ENCODE peak calls at places on chromosomes 16 and 17, in seven cellular contexts. S is esophagus muscularis mucosa, C is heart right ventricle, R is DND-41, T is adrenal gland, J is transverse colon, N is small intestine. M is an unnamed sample. For H3K4me1, the result is how much of the 10 kb centered on the place peaks cover.

GRCh38 chr16:85617948-85618347 is 4.8 kb downstream of the GSE1 start:
- DNase-seq in R (no peak), N (no peak), T (no peak), S (no peak), C (no peak), J (no peak), M (no peak)

GRCh38 chr17:63426041-63426916 is 19.8 kb downstream of the CYB561 start:
- DNase-seq in J (no peak), N (no peak), R (no peak), T (no peak), C (no peak), S (no peak), M (no peak)

GRCh38 chr17:7132511-7133094 is 18.0 kb upstream of the ASGR2 start:
- DNase-seq in S (no peak), J (peak), T (no peak), C (no peak), R (no peak), N (no peak), M (peak)

GRCh38 chr16:57025941-57026777 is 36.8 kb downstream of the NLRC5 start:
- DNase-seq in C (no peak), S (no peak), R (no peak), J (no peak), N (peak), T (no peak), M (no peak)

GRCh38 chr16:66933776-66934137 is 445 bp downstream of the CIAO2B start:
- DNase-seq in T (peak), N (no peak), S (no peak), C (no peak), J (no peak), R (no peak), M (no peak)

GRCh38 chr17:68314916-68315535 is 23.7 kb downstream of the ARSG start:
- DNase-seq in S (no peak), C (no peak), N (no peak), T (no peak), R (no peak), J (peak), M (no peak)

GRCh38 chr16:72111653-72112451 is 18.2 kb downstream of the DHX38 start:
- DNase-seq in C (no peak), T (no peak), S (no peak), J (no peak), N (no peak), R (no peak), M (no peak)

GRCh38 chr16:87086575-87086974 is 230.6 kb downstream of the C16orf95 start:
- DNase-seq in S (no peak), J (no peak), C (no peak), N (no peak), T (no peak), R (no peak), M (no peak)

DNA sequence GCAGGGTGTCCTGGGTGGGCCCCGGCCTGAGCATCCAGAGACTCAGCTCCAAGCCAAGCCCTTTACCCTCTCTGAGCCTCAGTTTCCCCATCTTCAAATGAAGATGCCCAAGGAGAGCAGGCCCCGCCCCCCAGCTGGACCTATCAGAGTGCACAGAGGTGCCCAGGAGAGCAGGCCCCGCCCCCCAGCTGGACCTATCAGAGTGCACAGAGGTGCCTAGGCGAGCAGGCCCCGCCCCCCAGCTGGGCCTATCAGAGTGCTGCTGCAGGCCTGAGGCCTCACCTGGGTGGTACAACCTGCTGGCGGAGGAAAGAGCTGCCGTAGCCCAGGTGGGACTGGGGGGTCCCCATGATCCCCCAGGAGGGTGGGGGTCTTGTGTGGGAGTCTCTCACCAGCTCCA is 3.4 kb upstream of the SSTR5 start:
- DNase-seq in T (no peak), S (no peak), N (no peak), J (no peak), R (no peak), C (no peak), M (no peak)
- H3K27ac ChIP-seq in T (no peak), S (no peak), N (no peak), J (no peak), R (no peak), C (no peak), M (no peak)

DNA sequence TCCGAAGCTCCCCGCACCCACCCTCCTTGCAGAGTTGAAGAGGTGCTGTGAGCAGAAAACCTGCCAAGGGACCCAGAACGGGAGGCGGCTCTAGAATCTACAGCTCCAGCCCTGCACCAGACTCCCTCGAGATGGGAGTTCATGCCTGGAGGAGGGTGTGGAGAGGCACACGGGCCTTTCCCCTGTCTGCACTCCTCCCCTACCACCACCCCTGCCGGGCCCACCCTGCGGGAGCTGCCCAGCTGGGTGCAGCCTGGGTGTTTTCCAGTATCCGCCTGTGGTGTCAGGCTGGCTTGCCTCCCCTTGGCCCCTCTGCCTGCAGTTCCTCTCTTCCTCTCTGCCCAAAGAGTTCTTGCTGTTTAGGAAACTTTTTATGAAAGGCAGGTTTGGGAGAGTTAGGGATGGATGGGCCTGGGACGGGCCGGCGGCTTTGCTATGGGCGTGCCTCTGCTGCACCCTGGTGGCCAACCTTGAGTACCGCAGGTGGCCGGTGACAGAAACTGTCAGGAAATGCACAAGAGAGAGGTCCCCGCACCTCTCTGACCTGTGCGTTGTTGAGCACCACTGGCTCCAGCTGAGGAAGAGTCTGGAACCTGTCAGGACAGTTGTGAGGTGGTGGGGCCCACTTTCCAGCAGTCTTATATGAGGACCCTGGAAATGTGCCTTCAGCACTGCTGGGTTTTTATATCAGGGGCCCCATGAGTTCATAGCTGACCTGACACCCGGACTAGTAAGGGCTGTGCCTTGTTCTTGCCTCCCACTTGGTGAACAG is 354.1 kb downstream of the SEC14L1 start:
- DNase-seq in J (peak), N (peak), C (peak), T (peak), S (no peak), R (peak), M (peak)
- H3K4me1 ChIP-seq in J (under half), N (under half), C (under half), T (under half), S (under half), R (under half), M (under half)

GRCh38 chr17:49968380-49969133 is 433 bp upstream of the DLX4 start:
- DNase-seq in R (no peak), S (no peak), T (peak), N (peak), C (peak), J (peak), M (peak)

GRCh38 chr17:49969134-49969759 is at the start of gene DLX4:
- DNase-seq in T (no peak), C (no peak), R (no peak), J (no peak), N (peak), S (no peak), M (no peak)

GRCh38 chr17:49971199-49971847 is 2.3 kb downstream of the DLX4 start:
- DNase-seq in C (no peak), T (no peak), R (no peak), J (no peak), N (no peak), S (no peak), M (no peak)

GRCh38 chr17:49970498-49970897 is 1.5 kb downstream of the DLX4 start:
- DNase-seq in S (no peak), R (no peak), N (no peak), J (no peak), T (no peak), C (no peak), M (no peak)

DNA sequence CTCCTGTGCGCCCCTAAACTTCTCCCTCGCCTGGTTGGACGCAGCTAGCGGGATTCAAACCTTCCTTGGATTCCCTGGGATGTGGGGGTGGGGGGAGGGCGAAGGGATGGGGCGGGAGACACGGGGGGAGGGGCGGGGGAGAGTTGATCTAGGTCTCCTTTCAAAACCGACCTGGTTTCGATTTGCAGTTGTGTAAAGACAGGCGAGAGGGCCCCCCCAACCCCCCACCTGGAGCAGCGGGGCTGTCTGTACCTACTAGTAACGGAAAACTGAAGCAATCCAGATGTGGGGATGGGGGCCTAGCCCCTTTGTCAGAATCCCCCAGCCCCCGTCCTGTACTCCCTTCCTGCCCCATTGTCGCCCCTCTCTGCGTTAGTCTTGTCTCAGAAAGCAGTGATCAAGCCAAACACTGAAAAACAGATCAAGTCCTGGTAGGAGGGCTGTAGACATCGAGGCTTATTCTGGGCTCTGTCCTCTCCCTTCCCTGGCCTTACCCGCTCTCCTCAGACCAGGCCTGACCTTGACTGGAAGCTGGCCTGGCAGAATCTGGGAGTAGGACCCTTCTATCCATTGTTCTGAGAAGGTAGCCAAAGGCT is 902 bp downstream of the DLX4 start:
- DNase-seq in C (no peak), J (no peak), S (no peak), R (no peak), N (no peak), T (no peak), M (no peak)
- H3K27ac ChIP-seq in C (no peak), J (no peak), S (no peak), R (no peak), N (no peak), T (no peak), M (no peak)

DNA sequence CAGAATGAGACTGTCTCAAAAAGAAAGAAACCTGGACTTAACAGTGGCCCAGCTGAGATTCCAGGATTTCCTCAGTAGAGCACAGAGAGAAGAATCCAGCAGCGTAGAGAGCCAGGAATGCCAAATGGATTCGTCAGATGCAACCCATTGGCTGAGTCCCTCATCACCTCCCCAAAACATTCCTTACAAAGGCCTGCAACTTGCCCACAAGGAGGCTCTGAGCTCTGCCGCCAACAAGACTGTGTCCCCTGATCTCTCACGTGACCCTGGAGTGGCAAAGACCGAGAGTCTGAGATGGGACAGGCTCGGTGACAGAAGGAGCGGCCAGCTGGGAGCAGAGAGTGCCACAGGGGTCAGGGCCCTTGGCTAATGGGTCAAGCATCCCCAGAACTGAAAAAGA is 6.9 kb upstream of the CHMP6 start:
- DNase-seq in C (no peak), J (no peak), N (peak), S (no peak), T (no peak), R (no peak), M (no peak)
- H3K4me1 ChIP-seq in C (under half), J (under half), N (under half), S (under half), T (under half), R (under half), M (under half)

GRCh38 chr16:79747688-79748087 is 147.2 kb upstream of the MAF start:
- DNase-seq in J (no peak), T (no peak), C (no peak), S (no peak), N (no peak), R (no peak), M (no peak)

GRCh38 chr16:79752421-79752820 is 151.9 kb upstream of the MAF start:
- DNase-seq in T (no peak), N (peak), C (no peak), R (no peak), S (no peak), J (no peak), M (no peak)

GRCh38 chr16:79748629-79749028 is 148.1 kb upstream of the MAF start:
- DNase-seq in T (no peak), N (no peak), R (no peak), J (no peak), C (no peak), S (no peak), M (no peak)

GRCh38 chr16:79754081-79754872 is 153.7 kb upstream of the MAF start:
- DNase-seq in T (no peak), C (no peak), J (no peak), N (no peak), R (no peak), S (peak), M (no peak)

GRCh38 chr16:79751785-79752184 is 151.2 kb upstream of the MAF start:
- DNase-seq in N (no peak), C (no peak), S (peak), T (peak), J (peak), R (no peak), M (no peak)
- H3K27ac ChIP-seq in N (no peak), C (no peak), S (peak), T (no peak), J (no peak), R (no peak), M (no peak)

GRCh38 chr17:57984226-57984890 is 3.7 kb downstream of the VEZF1 start:
- DNase-seq in J (no peak), S (no peak), C (no peak), T (no peak), N (no peak), R (no peak), M (no peak)
- H3K4me1 ChIP-seq in J (under half), S (half or more), C (half or more), T (half or more), N (under half), R (half or more), M (under half)

GRCh38 chr16:25109643-25110042 is 1.9 kb upstream of the LCMT1 start:
- DNase-seq in C (no peak), S (no peak), R (no peak), T (peak), J (peak), N (peak), M (no peak)

GRCh38 chr16:25107466-25107792 is 4.1 kb upstream of the LCMT1 start:
- DNase-seq in R (no peak), S (no peak), C (no peak), N (no peak), T (no peak), J (no peak), M (no peak)

GRCh38 chr16:25110392-25110947 is 1.1 kb upstream of the LCMT1 start:
- DNase-seq in S (no peak), N (peak), R (peak), C (no peak), J (peak), T (no peak), M (no peak)

GRCh38 chr16:25108054-25108453 is 3.5 kb upstream of the LCMT1 start:
- DNase-seq in S (no peak), J (peak), N (no peak), C (no peak), T (no peak), R (peak), M (peak)

GRCh38 chr16:25106567-25107465 is 4.7 kb upstream of the LCMT1 start:
- DNase-seq in C (peak), S (peak), N (peak), R (no peak), T (peak), J (peak), M (peak)
- H3K27ac ChIP-seq in C (peak), S (peak), N (peak), R (no peak), T (peak), J (peak), M (peak)

DNA sequence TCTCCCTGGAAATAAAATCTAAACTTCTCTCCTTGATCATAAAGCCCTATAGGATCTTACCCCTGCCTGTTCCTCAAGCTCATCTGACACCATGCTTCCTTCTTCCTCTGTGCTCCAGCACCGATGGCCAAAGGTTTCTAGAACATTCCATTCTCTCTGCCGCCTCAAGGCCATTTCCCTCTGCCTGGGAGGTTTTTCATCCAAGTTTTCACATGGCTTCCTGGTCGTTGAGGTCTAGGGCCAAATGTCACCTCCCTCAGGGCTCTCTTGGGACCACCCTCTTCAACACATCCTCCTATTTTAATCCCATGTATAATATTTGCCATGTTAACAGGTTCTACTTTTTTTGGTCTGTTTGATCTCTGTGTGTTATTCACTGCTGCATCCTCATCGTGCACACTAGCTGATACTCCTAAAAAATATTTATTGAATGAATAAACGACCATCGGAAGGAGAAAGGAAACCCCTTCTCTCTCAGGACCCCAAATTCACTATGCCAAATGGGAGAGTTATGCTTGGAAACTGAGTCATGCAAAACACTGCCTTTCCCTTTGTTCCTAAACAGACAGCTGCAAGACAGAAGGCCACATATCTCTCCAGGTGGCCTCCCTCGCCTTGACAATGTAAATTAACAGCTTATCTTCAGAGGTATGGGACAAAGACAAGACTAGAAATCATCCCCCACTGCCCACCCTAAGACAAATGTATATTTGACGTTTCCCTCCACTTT is 78.5 kb downstream of the XYLT1 start:
- DNase-seq in T (no peak), S (no peak), R (no peak), J (no peak), N (peak), C (no peak), M (no peak)
- H3K4me1 ChIP-seq in T (under half), S (under half), R (under half), J (under half), N (under half), C (under half), M (under half)

DNA sequence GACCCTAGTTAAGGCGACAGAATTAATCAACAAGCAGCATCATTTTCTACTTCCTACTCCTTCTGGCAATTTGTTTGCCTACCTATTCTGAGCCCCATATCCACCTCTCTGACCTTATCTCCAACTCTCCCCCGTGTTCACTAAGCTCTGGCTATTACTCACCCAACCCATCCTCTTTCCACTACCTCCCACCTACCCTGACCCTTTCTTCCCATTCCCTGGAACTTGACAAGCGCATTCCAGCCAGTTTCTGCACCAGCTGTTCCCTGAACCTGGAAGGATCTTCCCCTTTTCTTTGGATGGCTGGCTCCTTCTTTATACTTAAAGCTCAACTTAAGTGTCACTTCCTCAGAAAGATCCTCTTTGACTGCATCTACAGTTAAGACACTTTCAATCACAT is 2.3 kb downstream of the DCUN1D3 start:
- DNase-seq in N (no peak), T (no peak), R (no peak), J (no peak), S (no peak), C (no peak), M (no peak)
- H3K27ac ChIP-seq in N (no peak), T (no peak), R (no peak), J (peak), S (peak), C (no peak), M (no peak)

M was measured in effector memory CD4-positive, alpha-beta T cell.